ENCODE peak calls at places on chromosome 22, in seven cellular contexts. One of them, this sample, is unnamed.

GRCh38 chr22:49045276-49045675 is 782.4 kb downstream of the BRD1 start:
- DNase-seq in GM13976: no peak
- DNase-seq in PC-9: no peak
- DNase-seq in psoas muscle: no peak
- DNase-seq in fibroblast of pulmonary artery: no peak
- DNase-seq in lower leg skin: no peak
- DNase-seq in Calu3: no peak
- DNase-seq in this sample: no peak

GRCh38 chr22:46914916-46915894 is 152.8 kb downstream of the TBC1D22A start:
- DNase-seq in GM13976: no peak
- DNase-seq in PC-9: no peak
- DNase-seq in psoas muscle: no peak
- DNase-seq in fibroblast of pulmonary artery: no peak
- DNase-seq in lower leg skin: no peak
- DNase-seq in Calu3: no peak
- DNase-seq in this sample: no peak

GRCh38 chr22:39291501-39291900 is 27.9 kb downstream of the RPL3 start:
- DNase-seq in GM13976: no peak
- DNase-seq in PC-9: no peak
- DNase-seq in psoas muscle: no peak
- DNase-seq in fibroblast of pulmonary artery: no peak
- DNase-seq in lower leg skin: no peak
- DNase-seq in Calu3: no peak
- DNase-seq in this sample: no peak

GRCh38 chr22:39825661-39826102 is 67.9 kb downstream of the ENTHD1 start:
- DNase-seq in GM13976: peak
- DNase-seq in PC-9: no peak
- DNase-seq in psoas muscle: no peak
- DNase-seq in fibroblast of pulmonary artery: no peak
- DNase-seq in lower leg skin: no peak
- DNase-seq in Calu3: no peak
- DNase-seq in this sample: no peak

GRCh38 chr22:34508797-34509196 is 557.2 kb upstream of the ISX start:
- DNase-seq in GM13976: no peak
- DNase-seq in PC-9: no peak
- DNase-seq in psoas muscle: no peak
- DNase-seq in fibroblast of pulmonary artery: no peak
- DNase-seq in lower leg skin: no peak
- DNase-seq in Calu3: no peak
- DNase-seq in this sample: no peak

GRCh38 chr22:43338766-43339345 is 4.3 kb downstream of the SCUBE1 start:
- DNase-seq in GM13976: no peak
- DNase-seq in PC-9: no peak
- DNase-seq in psoas muscle: no peak
- DNase-seq in fibroblast of pulmonary artery: no peak
- DNase-seq in lower leg skin: no peak
- DNase-seq in Calu3: no peak
- DNase-seq in this sample: no peak

GRCh38 chr22:39658367-39658766 is 87.8 kb downstream of the CACNA1I start:
- DNase-seq in GM13976: no peak
- DNase-seq in PC-9: peak
- DNase-seq in psoas muscle: no peak
- DNase-seq in fibroblast of pulmonary artery: no peak
- DNase-seq in lower leg skin: no peak
- DNase-seq in Calu3: no peak
- DNase-seq in this sample: no peak

GRCh38 chr22:49535527-49536125 is 292.0 kb downstream of the BRD1 start:
- DNase-seq in GM13976: no peak
- DNase-seq in PC-9: no peak
- DNase-seq in psoas muscle: no peak
- DNase-seq in fibroblast of pulmonary artery: no peak
- DNase-seq in lower leg skin: no peak
- DNase-seq in Calu3: no peak
- DNase-seq in this sample: no peak

GRCh38 chr22:43401661-43402060 is 10.2 kb upstream of the MPPED1 start:
- DNase-seq in GM13976: no peak
- DNase-seq in PC-9: no peak
- DNase-seq in psoas muscle: no peak
- DNase-seq in fibroblast of pulmonary artery: no peak
- DNase-seq in lower leg skin: no peak
- DNase-seq in Calu3: no peak
- DNase-seq in this sample: no peak

GRCh38 chr22:50621491-50621880 is 6.5 kb downstream of the ARSA start:
- DNase-seq in GM13976: peak
- DNase-seq in PC-9: no peak
- DNase-seq in psoas muscle: no peak
- DNase-seq in fibroblast of pulmonary artery: no peak
- DNase-seq in lower leg skin: no peak
- DNase-seq in Calu3: no peak
- DNase-seq in this sample: no peak

GRCh38 chr22:43077121-43077877 is 11.9 kb downstream of the TTLL1 start:
- DNase-seq in GM13976: no peak
- DNase-seq in PC-9: no peak
- DNase-seq in psoas muscle: no peak
- DNase-seq in fibroblast of pulmonary artery: no peak
- DNase-seq in lower leg skin: no peak
- DNase-seq in Calu3: no peak
- DNase-seq in this sample: no peak

GRCh38 chr22:30267382-30268302 is 991 bp upstream of the OSM start:
- DNase-seq in GM13976: peak
- DNase-seq in PC-9: no peak
- DNase-seq in psoas muscle: no peak
- DNase-seq in fibroblast of pulmonary artery: no peak
- DNase-seq in lower leg skin: no peak
- DNase-seq in Calu3: no peak
- DNase-seq in this sample: no peak

GRCh38 chr22:33659423-33659822 is 260.9 kb downstream of the LARGE1 start:
- DNase-seq in GM13976: no peak
- DNase-seq in PC-9: no peak
- DNase-seq in psoas muscle: no peak
- DNase-seq in fibroblast of pulmonary artery: peak
- DNase-seq in lower leg skin: peak
- DNase-seq in Calu3: no peak
- DNase-seq in this sample: no peak

GRCh38 chr22:36366291-36366708 is 21.5 kb downstream of the MYH9 start:
- DNase-seq in GM13976: no peak
- DNase-seq in PC-9: peak
- DNase-seq in psoas muscle: no peak
- DNase-seq in fibroblast of pulmonary artery: no peak
- DNase-seq in lower leg skin: no peak
- DNase-seq in Calu3: no peak
- DNase-seq in this sample: no peak

GRCh38 chr22:42289671-42290269 is 19.3 kb upstream of the TCF20 start:
- DNase-seq in GM13976: no peak
- DNase-seq in PC-9: no peak
- DNase-seq in psoas muscle: no peak
- DNase-seq in fibroblast of pulmonary artery: no peak
- DNase-seq in lower leg skin: no peak
- DNase-seq in Calu3: no peak
- DNase-seq in this sample: no peak

GRCh38 chr22:29109853-29110252 is 37.0 kb downstream of the KREMEN1 start:
- DNase-seq in GM13976: no peak
- DNase-seq in PC-9: no peak
- DNase-seq in psoas muscle: no peak
- DNase-seq in fibroblast of pulmonary artery: no peak
- DNase-seq in lower leg skin: no peak
- DNase-seq in Calu3: no peak
- DNase-seq in this sample: no peak

GRCh38 chr22:25546751-25547150 is 17.7 kb upstream of the GRK3 start:
- DNase-seq in GM13976: no peak
- DNase-seq in PC-9: no peak
- DNase-seq in psoas muscle: no peak
- DNase-seq in fibroblast of pulmonary artery: no peak
- DNase-seq in lower leg skin: no peak
- DNase-seq in Calu3: no peak
- DNase-seq in this sample: peak
- TF ChIP-seq CTCF in GM13976: no peak
- TF ChIP-seq CTCF in PC-9: no peak
- TF ChIP-seq CTCF in psoas muscle: no peak
- TF ChIP-seq CTCF in fibroblast of pulmonary artery: no peak
- TF ChIP-seq CTCF in lower leg skin: no peak
- TF ChIP-seq CTCF in Calu3: no peak
- TF ChIP-seq CTCF in this sample: no peak

GRCh38 chr22:19553201-19553600 is 29.0 kb upstream of the CLDN5 start:
- DNase-seq in GM13976: no peak
- DNase-seq in PC-9: no peak
- DNase-seq in psoas muscle: no peak
- DNase-seq in fibroblast of pulmonary artery: no peak
- DNase-seq in lower leg skin: no peak
- DNase-seq in Calu3: no peak
- DNase-seq in this sample: no peak

GRCh38 chr22:19555651-19556050 is 31.4 kb upstream of the CLDN5 start:
- DNase-seq in GM13976: no peak
- DNase-seq in PC-9: no peak
- DNase-seq in psoas muscle: no peak
- DNase-seq in fibroblast of pulmonary artery: no peak
- DNase-seq in lower leg skin: no peak
- DNase-seq in Calu3: no peak
- DNase-seq in this sample: no peak

GRCh38 chr22:19556963-19557545 is 32.8 kb upstream of the CLDN5 start:
- DNase-seq in GM13976: no peak
- DNase-seq in PC-9: no peak
- DNase-seq in psoas muscle: no peak
- DNase-seq in fibroblast of pulmonary artery: no peak
- DNase-seq in lower leg skin: no peak
- DNase-seq in Calu3: no peak
- DNase-seq in this sample: no peak

GRCh38 chr22:19559324-19559811 is 35.2 kb upstream of the CLDN5 start:
- DNase-seq in GM13976: no peak
- DNase-seq in PC-9: no peak
- DNase-seq in psoas muscle: no peak
- DNase-seq in fibroblast of pulmonary artery: no peak
- DNase-seq in lower leg skin: no peak
- DNase-seq in Calu3: no peak
- DNase-seq in this sample: no peak

DNA sequence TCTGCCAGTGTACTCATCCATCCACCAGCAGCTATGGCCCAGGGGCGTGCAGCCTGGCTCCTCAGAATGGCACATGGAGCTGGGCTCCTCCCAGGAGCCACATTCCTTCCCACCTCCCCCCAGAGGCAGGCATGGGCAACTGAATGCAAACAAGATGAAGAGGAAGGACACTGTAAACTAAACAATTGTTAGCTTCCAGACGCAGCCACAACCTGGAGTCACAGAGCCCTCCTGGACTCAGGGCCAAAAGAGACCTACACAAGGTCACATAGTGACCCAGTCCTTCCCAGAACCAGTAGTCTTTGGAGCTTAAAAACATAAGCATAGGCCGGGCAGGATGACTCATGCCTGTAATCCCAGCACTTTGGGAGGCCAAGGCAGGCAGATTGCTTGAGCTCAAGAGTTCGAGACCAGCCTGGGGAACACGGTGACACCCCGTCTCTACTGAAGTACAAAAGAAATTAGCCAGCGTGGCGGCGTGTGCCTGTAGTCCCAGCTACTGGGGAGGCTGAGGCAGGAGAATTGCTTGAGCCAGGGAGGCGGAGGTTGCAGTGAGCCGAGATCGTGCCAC is 30.7 kb upstream of the CLDN5 start:
- DNase-seq in GM13976: no peak
- DNase-seq in PC-9: no peak
- DNase-seq in psoas muscle: no peak
- DNase-seq in fibroblast of pulmonary artery: peak
- DNase-seq in lower leg skin: no peak
- DNase-seq in Calu3: peak
- DNase-seq in this sample: peak
- TF ChIP-seq CTCF in GM13976: no peak
- TF ChIP-seq CTCF in PC-9: peak
- TF ChIP-seq CTCF in psoas muscle: no peak
- TF ChIP-seq CTCF in fibroblast of pulmonary artery: peak
- TF ChIP-seq CTCF in lower leg skin: no peak
- TF ChIP-seq CTCF in Calu3: no peak
- TF ChIP-seq CTCF in this sample: peak

GRCh38 chr22:27499121-27499520 is 302.4 kb downstream of the MN1 start:
- DNase-seq in GM13976: no peak
- DNase-seq in PC-9: no peak
- DNase-seq in psoas muscle: no peak
- DNase-seq in fibroblast of pulmonary artery: no peak
- DNase-seq in lower leg skin: no peak
- DNase-seq in Calu3: no peak
- DNase-seq in this sample: no peak

GRCh38 chr22:27504854-27505253 is 296.7 kb downstream of the MN1 start:
- DNase-seq in GM13976: no peak
- DNase-seq in PC-9: no peak
- DNase-seq in psoas muscle: no peak
- DNase-seq in fibroblast of pulmonary artery: no peak
- DNase-seq in lower leg skin: no peak
- DNase-seq in Calu3: no peak
- DNase-seq in this sample: no peak

GRCh38 chr22:27504360-27504759 is 297.2 kb downstream of the MN1 start:
- DNase-seq in GM13976: no peak
- DNase-seq in PC-9: no peak
- DNase-seq in psoas muscle: peak
- DNase-seq in fibroblast of pulmonary artery: no peak
- DNase-seq in lower leg skin: no peak
- DNase-seq in Calu3: no peak
- DNase-seq in this sample: no peak

GRCh38 chr22:27502327-27502726 is 299.2 kb downstream of the MN1 start:
- DNase-seq in GM13976: no peak
- DNase-seq in PC-9: no peak
- DNase-seq in psoas muscle: no peak
- DNase-seq in fibroblast of pulmonary artery: no peak
- DNase-seq in lower leg skin: no peak
- DNase-seq in Calu3: no peak
- DNase-seq in this sample: no peak

DNA sequence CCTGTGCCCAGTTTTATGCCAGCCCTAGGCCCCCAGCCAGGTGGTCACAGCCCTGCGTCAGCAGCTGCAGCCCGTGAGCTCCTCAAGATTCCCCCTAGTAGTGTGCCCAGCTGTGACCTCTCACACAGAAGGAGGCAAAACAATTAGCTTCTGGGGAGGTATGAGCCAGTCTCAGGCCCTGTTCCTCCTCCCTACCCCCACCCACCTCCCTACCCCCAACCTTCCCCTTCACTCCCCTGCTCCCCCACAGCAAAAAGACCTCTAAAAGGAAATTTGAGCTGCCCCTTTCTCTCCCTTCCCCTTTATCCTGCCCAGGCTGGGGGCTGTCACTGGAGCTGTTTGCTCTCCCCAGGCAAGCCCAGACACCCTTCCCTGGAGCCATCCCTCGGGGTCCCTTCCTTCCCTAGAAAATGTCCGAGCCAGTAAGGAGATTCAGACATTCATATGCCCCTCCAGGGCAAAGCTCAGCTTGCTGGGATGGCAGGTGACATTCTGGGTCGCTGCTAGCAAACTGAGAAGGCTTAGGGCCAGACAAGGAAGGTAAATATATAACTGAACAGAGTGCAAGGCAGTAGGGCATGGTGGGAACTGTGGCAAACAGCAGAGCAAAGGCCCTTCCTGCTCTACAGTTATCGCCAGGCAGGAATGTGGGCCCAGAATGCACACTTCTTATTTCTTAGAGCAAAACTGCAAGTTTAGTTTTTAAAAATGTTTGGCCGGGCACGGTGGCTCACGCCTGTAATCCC is 300.2 kb downstream of the MN1 start:
- DNase-seq in GM13976: no peak
- DNase-seq in PC-9: no peak
- DNase-seq in psoas muscle: no peak
- DNase-seq in fibroblast of pulmonary artery: no peak
- DNase-seq in lower leg skin: no peak
- DNase-seq in Calu3: no peak
- DNase-seq in this sample: no peak
- TF ChIP-seq CTCF in GM13976: no peak
- TF ChIP-seq CTCF in PC-9: no peak
- TF ChIP-seq CTCF in psoas muscle: no peak
- TF ChIP-seq CTCF in fibroblast of pulmonary artery: no peak
- TF ChIP-seq CTCF in lower leg skin: no peak
- TF ChIP-seq CTCF in Calu3: no peak
- TF ChIP-seq CTCF in this sample: no peak

GRCh38 chr22:22684605-22685561 is 40.5 kb downstream of the GGTLC2 start:
- DNase-seq in GM13976: peak
- DNase-seq in PC-9: no peak
- DNase-seq in psoas muscle: no peak
- DNase-seq in fibroblast of pulmonary artery: peak
- DNase-seq in lower leg skin: no peak
- DNase-seq in Calu3: peak
- DNase-seq in this sample: peak
- TF ChIP-seq CTCF in GM13976: peak
- TF ChIP-seq CTCF in PC-9: peak
- TF ChIP-seq CTCF in psoas muscle: no peak
- TF ChIP-seq CTCF in fibroblast of pulmonary artery: peak
- TF ChIP-seq CTCF in lower leg skin: no peak
- TF ChIP-seq CTCF in Calu3: peak
- TF ChIP-seq CTCF in this sample: peak